ENCODE peak calls at places on chromosome 18, in nine cellular contexts. Z, M, C, O, S, A, H, V and R are unnamed samples.
A peak's percentile ranks its signal among the peaks of the same experiment; 100 is the strongest.

GRCh38 chr18:63237911-63238710 is 81.5 kb downstream of the BCL2 start:
- ATAC-seq in A (no peak), Z (no peak), V (peak; percentile 73), M (peak; percentile 94), S (no peak), C (peak; percentile 74), H (peak; percentile 74), O (peak; percentile 95), R (no peak)

GRCh38 chr18:36403896-36404824 is 106.6 kb downstream of the FHOD3 start:
- ATAC-seq in V (no peak), O (no peak), Z (no peak), M (no peak), A (no peak), C (no peak), H (no peak), S (no peak), R (no peak)

GRCh38 chr18:36769611-36770314 is 59.0 kb downstream of the TPGS2 start:
- ATAC-seq in O (peak; percentile 50), V (peak; percentile 52), H (peak; percentile 51), A (peak; percentile 78), S (no peak), M (no peak), Z (no peak), C (peak; percentile 58), R (no peak)

GRCh38 chr18:75496151-75496550 is 68.6 kb upstream of the SMIM21 start:
- ATAC-seq in A (no peak), V (no peak), Z (no peak), H (no peak), C (no peak), O (no peak), S (no peak), M (no peak), R (no peak)

GRCh38 chr18:25805323-25805722 is 285.1 kb downstream of the SS18 start:
- ATAC-seq in H (peak; percentile 60), V (no peak), M (peak; percentile 97), O (peak; percentile 60), Z (no peak), C (peak; percentile 23), A (no peak), S (no peak), R (no peak)

GRCh38 chr18:51617572-51618260 is 420.2 kb upstream of the MEX3C start:
- ATAC-seq in Z (no peak), H (peak; percentile 38), C (no peak), M (no peak), V (no peak), A (no peak), O (no peak), S (no peak), R (no peak)

GRCh38 chr18:13416208-13416607 is 197.6 kb downstream of the LDLRAD4 start:
- ATAC-seq in H (peak; percentile 61), A (no peak), Z (peak; percentile 61), S (peak; percentile 60), M (no peak), O (no peak), C (no peak), V (peak; percentile 11), R (no peak)

GRCh38 chr18:14085770-14086458 is 46.3 kb downstream of the ZNF519 start:
- ATAC-seq in M (peak; percentile 42), A (no peak), Z (no peak), O (peak; percentile 47), S (no peak), H (peak; percentile 30), V (no peak), C (no peak), R (peak; percentile 13)

GRCh38 chr18:61203151-61203550 is 130.1 kb upstream of the CDH20 start:
- ATAC-seq in C (no peak), A (no peak), H (no peak), Z (no peak), S (no peak), V (no peak), M (no peak), O (no peak), R (no peak)

GRCh38 chr18:48749768-48750167 is 201.0 kb downstream of the SMAD7 start:
- ATAC-seq in H (peak; percentile 64), S (no peak), A (no peak), V (peak; percentile 45), C (peak; percentile 35), M (no peak), O (no peak), Z (no peak), R (no peak)

GRCh38 chr18:42745171-42745570 is 370.3 kb downstream of the RIT2 start:
- ATAC-seq in S (no peak), O (no peak), H (no peak), Z (no peak), V (peak; percentile 95), C (no peak), A (no peak), M (no peak), R (no peak)

GRCh38 chr18:78787751-78788150 is 191.9 kb upstream of the SALL3 start:
- ATAC-seq in C (no peak), Z (no peak), V (no peak), A (no peak), M (no peak), S (no peak), O (no peak), H (no peak), R (no peak)

GRCh38 chr18:55588876-55589595 is 1.0 kb upstream of the TCF4 start:
- ATAC-seq in Z (no peak), C (peak; percentile 17), V (no peak), H (no peak), S (no peak), A (no peak), M (no peak), O (peak; percentile 5), R (no peak)

GRCh38 chr18:65821890-65822289 is 71.1 kb downstream of the CDH7 start:
- ATAC-seq in C (no peak), H (no peak), A (no peak), M (no peak), O (no peak), V (no peak), S (no peak), Z (no peak), R (no peak)

GRCh38 chr18:57691363-57691762 is 69.7 kb upstream of the NARS1 start:
- ATAC-seq in A (no peak), M (no peak), S (no peak), H (no peak), Z (no peak), C (peak; percentile 34), V (peak; percentile 62), O (no peak), R (no peak)

GRCh38 chr18:58605027-58606020 is 23.6 kb downstream of the ALPK2 start:
- ATAC-seq in V (no peak), O (no peak), C (no peak), A (peak; percentile 85), M (peak; percentile 48), S (peak; percentile 75), H (no peak), Z (peak; percentile 84), R (peak; percentile 75)

GRCh38 chr18:11074879-11075278 is 74.5 kb downstream of the PIEZO2 start:
- ATAC-seq in Z (no peak), M (peak; percentile 42), O (no peak), A (no peak), S (no peak), V (no peak), C (no peak), H (no peak), R (no peak)

GRCh38 chr18:29160123-29160522 is 983.2 kb upstream of the CDH2 start:
- ATAC-seq in M (no peak), S (no peak), O (peak; percentile 36), V (no peak), C (no peak), A (no peak), Z (no peak), H (no peak), R (no peak)

GRCh38 chr18:12639990-12640880 is 17.7 kb downstream of the SPIRE1 start:
- ATAC-seq in Z (peak; percentile 67), M (peak; percentile 82), C (no peak), O (peak; percentile 91), A (no peak), H (no peak), V (peak; percentile 89), S (no peak), R (no peak)

GRCh38 chr18:7600528-7601248 is 33.6 kb downstream of the PTPRM start:
- ATAC-seq in A (no peak), Z (no peak), V (no peak), C (no peak), M (no peak), H (no peak), O (no peak), S (no peak), R (peak; percentile 42)